ENCODE peak calls at places on chromosomes 13 and 19, in six cellular contexts. One of them, this sample, is unnamed.

GRCh38 chr19:41993612-41994483 is at the start of gene ATP1A3:
- DNase-seq in suprapubic skin: no peak
- DNase-seq in CD8-positive, alpha-beta T cell: peak; percentile 64
- DNase-seq in left ventricle myocardium inferior: peak; percentile 67
- DNase-seq in cardiac muscle cell: peak; percentile 60
- DNase-seq in left lung: peak; percentile 87
- DNase-seq in this sample: peak; percentile 63

GRCh38 chr13:52104624-52105023 is 24.2 kb downstream of the NEK5 start:
- DNase-seq in cardiac muscle cell: peak; percentile 56
- DNase-seq in CD8-positive, alpha-beta T cell: no peak
- DNase-seq in left ventricle myocardium inferior: no peak
- DNase-seq in suprapubic skin: no peak
- DNase-seq in left lung: no peak
- DNase-seq in this sample: no peak

GRCh38 chr19:7815325-7815724 is 14.7 kb upstream of the EVI5L start:
- DNase-seq in cardiac muscle cell: no peak
- DNase-seq in suprapubic skin: no peak
- DNase-seq in CD8-positive, alpha-beta T cell: peak; percentile 13
- DNase-seq in left ventricle myocardium inferior: no peak
- DNase-seq in left lung: no peak
- DNase-seq in this sample: peak; percentile 39

GRCh38 chr13:80486407-80486806 is 145.5 kb upstream of the SPRY2 start:
- DNase-seq in suprapubic skin: no peak
- DNase-seq in cardiac muscle cell: no peak
- DNase-seq in left lung: no peak
- DNase-seq in CD8-positive, alpha-beta T cell: no peak
- DNase-seq in left ventricle myocardium inferior: no peak
- DNase-seq in this sample: no peak

GRCh38 chr13:98214008-98214643 is 37.1 kb upstream of the RNF113B start:
- DNase-seq in CD8-positive, alpha-beta T cell: no peak
- DNase-seq in cardiac muscle cell: peak; percentile 56
- DNase-seq in left ventricle myocardium inferior: no peak
- DNase-seq in left lung: peak; percentile 72
- DNase-seq in suprapubic skin: no peak
- DNase-seq in this sample: no peak

GRCh38 chr19:46860846-46861690 is at the start of gene ARHGAP35:
- DNase-seq in left lung: peak; percentile 82
- DNase-seq in suprapubic skin: peak; percentile 79
- DNase-seq in left ventricle myocardium inferior: no peak
- DNase-seq in cardiac muscle cell: no peak
- DNase-seq in CD8-positive, alpha-beta T cell: peak; percentile 21
- DNase-seq in this sample: peak; percentile 89

GRCh38 chr19:55962186-55962585 is 14.6 kb downstream of the NLRP8 start:
- DNase-seq in left lung: no peak
- DNase-seq in cardiac muscle cell: no peak
- DNase-seq in CD8-positive, alpha-beta T cell: no peak
- DNase-seq in left ventricle myocardium inferior: no peak
- DNase-seq in suprapubic skin: no peak
- DNase-seq in this sample: no peak

GRCh38 chr19:21586341-21587116 is 81.1 kb downstream of the ZNF429 start:
- DNase-seq in left ventricle myocardium inferior: peak; percentile 36
- DNase-seq in cardiac muscle cell: no peak
- DNase-seq in suprapubic skin: no peak
- DNase-seq in left lung: peak; percentile 91
- DNase-seq in CD8-positive, alpha-beta T cell: peak; percentile 23
- DNase-seq in this sample: peak; percentile 49

GRCh38 chr13:58994077-58994476 is 1169.7 kb downstream of the DIAPH3 start:
- DNase-seq in left ventricle myocardium inferior: no peak
- DNase-seq in CD8-positive, alpha-beta T cell: no peak
- DNase-seq in cardiac muscle cell: no peak
- DNase-seq in suprapubic skin: no peak
- DNase-seq in left lung: no peak
- DNase-seq in this sample: no peak

GRCh38 chr19:55596304-55596703 is 3.0 kb downstream of the FIZ1 start:
- DNase-seq in cardiac muscle cell: no peak
- DNase-seq in suprapubic skin: no peak
- DNase-seq in left ventricle myocardium inferior: no peak
- DNase-seq in left lung: no peak
- DNase-seq in CD8-positive, alpha-beta T cell: no peak
- DNase-seq in this sample: no peak

GRCh38 chr19:48969276-48970138 is 4.4 kb downstream of the FTL start:
- DNase-seq in left lung: peak; percentile 84
- DNase-seq in cardiac muscle cell: no peak
- DNase-seq in CD8-positive, alpha-beta T cell: no peak
- DNase-seq in suprapubic skin: no peak
- DNase-seq in left ventricle myocardium inferior: no peak
- DNase-seq in this sample: no peak

GRCh38 chr13:46639033-46639981 is 86.3 kb downstream of the LRCH1 start:
- DNase-seq in left lung: no peak
- DNase-seq in suprapubic skin: no peak
- DNase-seq in CD8-positive, alpha-beta T cell: no peak
- DNase-seq in cardiac muscle cell: no peak
- DNase-seq in left ventricle myocardium inferior: no peak
- DNase-seq in this sample: no peak

GRCh38 chr19:32308436-32309077 is 36.9 kb upstream of the ZNF507 start:
- DNase-seq in suprapubic skin: no peak
- DNase-seq in left ventricle myocardium inferior: no peak
- DNase-seq in CD8-positive, alpha-beta T cell: no peak
- DNase-seq in left lung: no peak
- DNase-seq in cardiac muscle cell: peak; percentile 40
- DNase-seq in this sample: no peak

GRCh38 chr19:280541-281007 is 10.6 kb downstream of the PLPP2 start:
- DNase-seq in left ventricle myocardium inferior: no peak
- DNase-seq in CD8-positive, alpha-beta T cell: no peak
- DNase-seq in cardiac muscle cell: no peak
- DNase-seq in left lung: no peak
- DNase-seq in suprapubic skin: no peak
- DNase-seq in this sample: no peak

GRCh38 chr13:23570099-23570926 is at the start of gene TNFRSF19:
- DNase-seq in left lung: no peak
- DNase-seq in left ventricle myocardium inferior: peak; percentile 45
- DNase-seq in CD8-positive, alpha-beta T cell: no peak
- DNase-seq in cardiac muscle cell: peak; percentile 84
- DNase-seq in suprapubic skin: no peak
- DNase-seq in this sample: no peak

GRCh38 chr13:75771818-75772217 is 135.7 kb downstream of the LMO7 start:
- DNase-seq in left ventricle myocardium inferior: no peak
- DNase-seq in CD8-positive, alpha-beta T cell: no peak
- DNase-seq in cardiac muscle cell: peak; percentile 62
- DNase-seq in suprapubic skin: no peak
- DNase-seq in left lung: no peak
- DNase-seq in this sample: no peak

GRCh38 chr13:40664100-40665060 is 2.1 kb downstream of the FOXO1 start:
- DNase-seq in left lung: peak; percentile 95
- DNase-seq in CD8-positive, alpha-beta T cell: peak; percentile 70
- DNase-seq in left ventricle myocardium inferior: peak; percentile 87
- DNase-seq in suprapubic skin: peak; percentile 86
- DNase-seq in cardiac muscle cell: peak; percentile 55
- DNase-seq in this sample: peak; percentile 84

DNA sequence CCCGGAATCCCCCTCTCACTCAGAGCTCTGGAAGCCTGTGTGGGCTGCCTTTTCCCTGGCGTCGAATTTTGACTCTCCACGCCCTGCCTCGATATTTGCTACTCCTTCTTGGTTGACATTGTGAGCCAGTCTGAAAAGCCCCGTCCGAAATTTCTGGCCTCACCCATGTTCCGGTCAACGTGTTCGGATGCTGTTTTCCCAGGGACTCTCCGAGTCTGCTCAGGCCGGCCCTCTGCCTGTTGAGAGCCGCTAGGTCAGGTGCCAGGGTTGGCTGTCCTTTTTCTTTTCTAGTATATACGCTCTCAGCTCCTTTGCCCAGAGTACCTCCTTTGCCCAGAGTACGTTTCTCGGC is 6.8 kb upstream of the DGKH start:
- DNase-seq in cardiac muscle cell: peak; percentile 74
- DNase-seq in suprapubic skin: no peak
- DNase-seq in CD8-positive, alpha-beta T cell: no peak
- DNase-seq in left ventricle myocardium inferior: peak; percentile 50
- DNase-seq in left lung: peak; percentile 78
- DNase-seq in this sample: peak; percentile 69
- TF ChIP-seq CTCF in cardiac muscle cell: peak; percentile 66
- TF ChIP-seq CTCF in suprapubic skin: no peak
- TF ChIP-seq CTCF in CD8-positive, alpha-beta T cell: no peak
- TF ChIP-seq CTCF in left ventricle myocardium inferior: peak; percentile 67
- TF ChIP-seq CTCF in left lung: peak; percentile 26
- TF ChIP-seq CTCF in this sample: no peak

DNA sequence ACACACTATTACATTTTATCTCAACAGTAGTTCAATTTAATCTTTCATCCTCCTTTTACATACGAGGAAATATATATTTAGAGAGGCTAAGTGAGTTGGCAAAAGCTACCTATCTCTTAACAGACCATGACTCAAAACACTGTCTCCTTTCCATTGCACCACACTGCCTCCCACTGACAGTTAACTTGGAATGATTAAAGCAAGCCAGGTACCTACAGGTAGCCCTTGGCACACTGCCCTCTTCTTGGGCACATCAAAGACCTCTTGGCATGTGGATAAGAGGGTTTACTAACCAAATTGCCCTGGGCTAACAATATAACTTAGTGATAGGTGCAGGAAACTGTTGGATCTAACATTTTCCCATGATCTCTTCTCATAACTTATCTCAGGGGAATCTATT is 1.9 kb downstream of the ABHD13 start:
- DNase-seq in CD8-positive, alpha-beta T cell: peak; percentile 7
- DNase-seq in suprapubic skin: no peak
- DNase-seq in left lung: no peak
- DNase-seq in left ventricle myocardium inferior: no peak
- DNase-seq in cardiac muscle cell: no peak
- DNase-seq in this sample: no peak
- H3K4me1 ChIP-seq in CD8-positive, alpha-beta T cell: peaks cover 46% of the 10 kb centered on the region
- H3K4me1 ChIP-seq in suprapubic skin: peaks cover 47% of the 10 kb centered on the region
- H3K4me1 ChIP-seq in left lung: peaks cover 13% of the 10 kb centered on the region
- H3K4me1 ChIP-seq in left ventricle myocardium inferior: peaks cover 93% of the 10 kb centered on the region
- H3K4me1 ChIP-seq in cardiac muscle cell: peaks cover 38% of the 10 kb centered on the region
- H3K4me1 ChIP-seq in this sample: peaks cover 23% of the 10 kb centered on the region

GRCh38 chr13:110319774-110320509 is 12.9 kb downstream of the COL4A2 start:
- DNase-seq in suprapubic skin: no peak
- DNase-seq in left lung: no peak
- DNase-seq in left ventricle myocardium inferior: no peak
- DNase-seq in CD8-positive, alpha-beta T cell: no peak
- DNase-seq in cardiac muscle cell: peak; percentile 64
- DNase-seq in this sample: no peak
- H3K4me3 ChIP-seq in suprapubic skin: no peak overlapping the region
- H3K4me3 ChIP-seq in left lung: no peak overlapping the region
- H3K4me3 ChIP-seq in left ventricle myocardium inferior: peak overlapping the region; percentile 15
- H3K4me3 ChIP-seq in CD8-positive, alpha-beta T cell: no peak overlapping the region
- H3K4me3 ChIP-seq in cardiac muscle cell: no peak overlapping the region
- H3K4me3 ChIP-seq in this sample: no peak overlapping the region

DNA sequence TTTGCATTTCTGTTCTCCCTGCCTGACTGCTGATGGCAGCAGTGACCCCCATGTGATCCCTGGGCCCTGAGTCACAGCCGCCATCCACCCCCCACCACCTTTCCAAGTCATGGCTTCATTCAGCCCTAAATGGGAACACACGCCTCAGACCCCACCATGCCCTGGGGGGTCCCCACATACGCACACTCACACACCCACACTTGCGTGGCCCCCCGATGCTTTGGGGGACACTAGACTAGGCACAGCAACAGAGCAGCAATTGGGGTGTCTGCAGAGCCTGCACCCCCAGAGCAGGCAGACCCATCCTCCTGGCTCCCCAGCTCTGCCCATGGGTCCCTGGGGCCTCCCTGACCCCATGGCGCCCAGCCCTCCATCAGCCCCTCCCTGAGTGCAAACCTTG is 5.5 kb upstream of the ISYNA1 start:
- DNase-seq in suprapubic skin: no peak
- DNase-seq in CD8-positive, alpha-beta T cell: no peak
- DNase-seq in cardiac muscle cell: no peak
- DNase-seq in left lung: no peak
- DNase-seq in left ventricle myocardium inferior: no peak
- DNase-seq in this sample: no peak
- TF ChIP-seq CTCF in suprapubic skin: no peak
- TF ChIP-seq CTCF in CD8-positive, alpha-beta T cell: no peak
- TF ChIP-seq CTCF in cardiac muscle cell: no peak
- TF ChIP-seq CTCF in left lung: no peak
- TF ChIP-seq CTCF in left ventricle myocardium inferior: no peak
- TF ChIP-seq CTCF in this sample: no peak

This sample was measured in Peyer's patch.